ENCODE peak calls at places on chromosomes 7 and 10, in five cellular contexts. One of them, this sample, is unnamed.

GRCh38 chr7:36348256-36348655 is 41.4 kb upstream of the ANLN start:
- DNase-seq in fibroblast of mammary gland: peak; percentile 56
- DNase-seq in PC-3: no peak
- DNase-seq in B cell: no peak
- DNase-seq in AG09319: peak; percentile 7
- DNase-seq in this sample: peak; percentile 35

GRCh38 chr7:95865716-95866371 is 93.5 kb downstream of the DYNC1I1 start:
- DNase-seq in PC-3: peak; percentile 50
- DNase-seq in fibroblast of mammary gland: peak; percentile 28
- DNase-seq in B cell: no peak
- DNase-seq in AG09319: peak; percentile 36
- DNase-seq in this sample: peak; percentile 39

GRCh38 chr7:126727930-126728331 is 524.8 kb downstream of the GRM8 start:
- DNase-seq in B cell: no peak
- DNase-seq in AG09319: no peak
- DNase-seq in fibroblast of mammary gland: peak; percentile 17
- DNase-seq in PC-3: peak; percentile 2
- DNase-seq in this sample: peak; percentile 62

GRCh38 chr7:44305564-44306507 is 19.6 kb downstream of the CAMK2B start:
- DNase-seq in AG09319: no peak
- DNase-seq in PC-3: no peak
- DNase-seq in B cell: no peak
- DNase-seq in fibroblast of mammary gland: no peak
- DNase-seq in this sample: peak; percentile 13

GRCh38 chr10:65194131-65194530 is 1672.9 kb downstream of the REEP3 start:
- DNase-seq in B cell: no peak
- DNase-seq in PC-3: peak; percentile 71
- DNase-seq in AG09319: no peak
- DNase-seq in fibroblast of mammary gland: no peak
- DNase-seq in this sample: peak; percentile 80

GRCh38 chr7:5682889-5683670 is 98.4 kb downstream of the RNF216 start:
- DNase-seq in AG09319: no peak
- DNase-seq in fibroblast of mammary gland: no peak
- DNase-seq in B cell: no peak
- DNase-seq in PC-3: no peak
- DNase-seq in this sample: no peak

GRCh38 chr10:11685787-11686218 is 56.4 kb upstream of the ECHDC3 start:
- DNase-seq in B cell: peak; percentile 87
- DNase-seq in PC-3: peak; percentile 43
- DNase-seq in fibroblast of mammary gland: peak; percentile 23
- DNase-seq in AG09319: no peak
- DNase-seq in this sample: peak; percentile 58

GRCh38 chr7:44158873-44159631 is 17.9 kb upstream of the MYL7 start:
- DNase-seq in B cell: no peak
- DNase-seq in PC-3: no peak
- DNase-seq in fibroblast of mammary gland: no peak
- DNase-seq in AG09319: no peak
- DNase-seq in this sample: no peak

GRCh38 chr10:24344279-24344678 is 135.3 kb downstream of the KIAA1217 start:
- DNase-seq in fibroblast of mammary gland: peak; percentile 96
- DNase-seq in B cell: no peak
- DNase-seq in AG09319: peak; percentile 83
- DNase-seq in PC-3: peak; percentile 94
- DNase-seq in this sample: peak; percentile 91

GRCh38 chr10:49057481-49057880 is 57.8 kb downstream of the VSTM4 start:
- DNase-seq in fibroblast of mammary gland: no peak
- DNase-seq in PC-3: no peak
- DNase-seq in B cell: no peak
- DNase-seq in AG09319: no peak
- DNase-seq in this sample: peak; percentile 46

GRCh38 chr10:99784025-99784730 is 1.7 kb downstream of the ABCC2 start:
- DNase-seq in PC-3: peak; percentile 59
- DNase-seq in fibroblast of mammary gland: peak; percentile 88
- DNase-seq in B cell: no peak
- DNase-seq in AG09319: peak; percentile 55
- DNase-seq in this sample: peak; percentile 83

GRCh38 chr7:7761974-7762769 is 43.8 kb upstream of the RPA3 start:
- DNase-seq in fibroblast of mammary gland: peak; percentile 78
- DNase-seq in B cell: peak; percentile 42
- DNase-seq in AG09319: no peak
- DNase-seq in PC-3: peak; percentile 66
- DNase-seq in this sample: peak; percentile 59

GRCh38 chr7:55510621-55511020 is 61.7 kb downstream of the VOPP1 start:
- DNase-seq in fibroblast of mammary gland: no peak
- DNase-seq in PC-3: no peak
- DNase-seq in AG09319: no peak
- DNase-seq in B cell: no peak
- DNase-seq in this sample: no peak

GRCh38 chr10:28020080-28020860 is 21.4 kb upstream of the ODAD2 start:
- DNase-seq in fibroblast of mammary gland: peak; percentile 41
- DNase-seq in PC-3: no peak
- DNase-seq in AG09319: no peak
- DNase-seq in B cell: no peak
- DNase-seq in this sample: no peak

GRCh38 chr10:124731551-124731950 is 12.6 kb downstream of the FAM53B start:
- DNase-seq in PC-3: no peak
- DNase-seq in fibroblast of mammary gland: no peak
- DNase-seq in B cell: no peak
- DNase-seq in AG09319: no peak
- DNase-seq in this sample: no peak

GRCh38 chr7:57308631-57309408 is 141.2 kb upstream of the ZNF716 start:
- DNase-seq in AG09319: no peak
- DNase-seq in B cell: no peak
- DNase-seq in PC-3: no peak
- DNase-seq in fibroblast of mammary gland: no peak
- DNase-seq in this sample: no peak

GRCh38 chr7:126403040-126403439 is 849.7 kb downstream of the GRM8 start:
- DNase-seq in B cell: no peak
- DNase-seq in AG09319: no peak
- DNase-seq in fibroblast of mammary gland: no peak
- DNase-seq in PC-3: no peak
- DNase-seq in this sample: no peak

GRCh38 chr7:105044449-105045081 is 30.6 kb downstream of the KMT2E start:
- DNase-seq in AG09319: no peak
- DNase-seq in fibroblast of mammary gland: no peak
- DNase-seq in B cell: no peak
- DNase-seq in PC-3: no peak
- DNase-seq in this sample: no peak

GRCh38 chr10:24494236-24494635 is 229.5 kb downstream of the ARHGAP21 start:
- DNase-seq in B cell: no peak
- DNase-seq in fibroblast of mammary gland: no peak
- DNase-seq in AG09319: no peak
- DNase-seq in PC-3: peak; percentile 56
- DNase-seq in this sample: no peak

GRCh38 chr7:42883950-42884349 is 27.9 kb downstream of the C7orf25 start:
- DNase-seq in fibroblast of mammary gland: peak; percentile 33
- DNase-seq in PC-3: peak; percentile 90
- DNase-seq in AG09319: no peak
- DNase-seq in B cell: no peak
- DNase-seq in this sample: peak; percentile 95

GRCh38 chr7:28078036-28078901 is 102.3 kb downstream of the JAZF1 start:
- DNase-seq in AG09319: no peak
- DNase-seq in B cell: peak; percentile 71
- DNase-seq in fibroblast of mammary gland: peak; percentile 62
- DNase-seq in PC-3: peak; percentile 65
- DNase-seq in this sample: peak; percentile 55

GRCh38 chr7:90320801-90321494 is at the start of gene FAM237B:
- DNase-seq in AG09319: no peak
- DNase-seq in PC-3: no peak
- DNase-seq in B cell: no peak
- DNase-seq in fibroblast of mammary gland: peak; percentile 34
- DNase-seq in this sample: no peak

GRCh38 chr10:62903828-62904227 is 87.7 kb upstream of the EGR2 start:
- DNase-seq in B cell: no peak
- DNase-seq in PC-3: peak; percentile 92
- DNase-seq in AG09319: no peak
- DNase-seq in fibroblast of mammary gland: peak; percentile 72
- DNase-seq in this sample: peak; percentile 44

GRCh38 chr10:8444630-8445029 is 390.1 kb downstream of the GATA3 start:
- DNase-seq in fibroblast of mammary gland: no peak
- DNase-seq in AG09319: no peak
- DNase-seq in PC-3: peak; percentile 11
- DNase-seq in B cell: no peak
- DNase-seq in this sample: no peak

GRCh38 chr10:67618116-67618515 is 77.9 kb downstream of the CTNNA3 start:
- DNase-seq in fibroblast of mammary gland: no peak
- DNase-seq in B cell: no peak
- DNase-seq in AG09319: no peak
- DNase-seq in PC-3: peak; percentile 72
- DNase-seq in this sample: no peak

GRCh38 chr10:20858292-20859124 is 38.6 kb downstream of the NEBL start:
- DNase-seq in fibroblast of mammary gland: peak; percentile 60
- DNase-seq in B cell: no peak
- DNase-seq in PC-3: peak; percentile 53
- DNase-seq in AG09319: no peak
- DNase-seq in this sample: peak; percentile 53

GRCh38 chr10:108561649-108562048 is 1361.7 kb downstream of the XPNPEP1 start:
- DNase-seq in fibroblast of mammary gland: peak; percentile 76
- DNase-seq in AG09319: no peak
- DNase-seq in PC-3: peak; percentile 95
- DNase-seq in B cell: no peak
- DNase-seq in this sample: peak; percentile 40

GRCh38 chr10:6173203-6173602 is 29.5 kb upstream of the PFKFB3 start:
- DNase-seq in PC-3: no peak
- DNase-seq in AG09319: no peak
- DNase-seq in fibroblast of mammary gland: no peak
- DNase-seq in B cell: no peak
- DNase-seq in this sample: no peak
- TF ChIP-seq CTCF in PC-3: peak; percentile 34
- TF ChIP-seq CTCF in AG09319: no peak
- TF ChIP-seq CTCF in fibroblast of mammary gland: no peak
- TF ChIP-seq CTCF in B cell: no peak
- TF ChIP-seq CTCF in this sample: no peak

GRCh38 chr10:82969405-82969804 is 1094.4 kb downstream of the NRG3 start:
- DNase-seq in B cell: no peak
- DNase-seq in PC-3: no peak
- DNase-seq in fibroblast of mammary gland: peak; percentile 38
- DNase-seq in AG09319: no peak
- DNase-seq in this sample: peak; percentile 24
- TF ChIP-seq CTCF in B cell: no peak
- TF ChIP-seq CTCF in PC-3: peak; percentile 31
- TF ChIP-seq CTCF in fibroblast of mammary gland: peak; percentile 39
- TF ChIP-seq CTCF in AG09319: peak; percentile 13
- TF ChIP-seq CTCF in this sample: peak; percentile 50

GRCh38 chr7:99036531-99037175 is 107.3 kb downstream of the SMURF1 start:
- DNase-seq in fibroblast of mammary gland: peak; percentile 81
- DNase-seq in PC-3: peak; percentile 19
- DNase-seq in AG09319: no peak
- DNase-seq in B cell: no peak
- DNase-seq in this sample: peak; percentile 15
- TF ChIP-seq CTCF in fibroblast of mammary gland: peak; percentile 45
- TF ChIP-seq CTCF in PC-3: peak; percentile 49
- TF ChIP-seq CTCF in AG09319: peak; percentile 41
- TF ChIP-seq CTCF in B cell: no peak
- TF ChIP-seq CTCF in this sample: no peak

GRCh38 chr7:17474724-17475344 is 176.4 kb downstream of the AHR start:
- DNase-seq in AG09319: no peak
- DNase-seq in B cell: no peak
- DNase-seq in PC-3: peak; percentile 24
- DNase-seq in fibroblast of mammary gland: no peak
- DNase-seq in this sample: peak; percentile 16
- TF ChIP-seq CTCF in AG09319: no peak
- TF ChIP-seq CTCF in B cell: no peak
- TF ChIP-seq CTCF in PC-3: peak; percentile 48
- TF ChIP-seq CTCF in fibroblast of mammary gland: peak; percentile 25
- TF ChIP-seq CTCF in this sample: peak; percentile 10

GRCh38 chr10:113967096-113967495 is 76.6 kb upstream of the ADRB1 start:
- DNase-seq in AG09319: no peak
- DNase-seq in PC-3: no peak
- DNase-seq in B cell: no peak
- DNase-seq in fibroblast of mammary gland: no peak
- DNase-seq in this sample: no peak

GRCh38 chr10:113965683-113966082 is 78.0 kb upstream of the ADRB1 start:
- DNase-seq in PC-3: no peak
- DNase-seq in B cell: no peak
- DNase-seq in fibroblast of mammary gland: no peak
- DNase-seq in AG09319: no peak
- DNase-seq in this sample: no peak

GRCh38 chr10:113960617-113961260 is 82.9 kb upstream of the ADRB1 start:
- DNase-seq in B cell: no peak
- DNase-seq in AG09319: no peak
- DNase-seq in fibroblast of mammary gland: no peak
- DNase-seq in PC-3: peak; percentile 2
- DNase-seq in this sample: peak; percentile 29

GRCh38 chr10:113961261-113961938 is 82.3 kb upstream of the ADRB1 start:
- DNase-seq in PC-3: no peak
- DNase-seq in fibroblast of mammary gland: no peak
- DNase-seq in AG09319: no peak
- DNase-seq in B cell: no peak
- DNase-seq in this sample: no peak

GRCh38 chr10:113965077-113965476 is 78.6 kb upstream of the ADRB1 start:
- DNase-seq in fibroblast of mammary gland: no peak
- DNase-seq in B cell: no peak
- DNase-seq in AG09319: no peak
- DNase-seq in PC-3: no peak
- DNase-seq in this sample: no peak
- TF ChIP-seq CTCF in fibroblast of mammary gland: no peak
- TF ChIP-seq CTCF in B cell: no peak
- TF ChIP-seq CTCF in AG09319: no peak
- TF ChIP-seq CTCF in PC-3: no peak
- TF ChIP-seq CTCF in this sample: no peak

GRCh38 chr7:140734096-140734495 is 37.6 kb downstream of the NDUFB2 start:
- DNase-seq in B cell: no peak
- DNase-seq in AG09319: no peak
- DNase-seq in fibroblast of mammary gland: no peak
- DNase-seq in PC-3: no peak
- DNase-seq in this sample: no peak
- TF ChIP-seq CTCF in B cell: no peak
- TF ChIP-seq CTCF in AG09319: no peak
- TF ChIP-seq CTCF in fibroblast of mammary gland: no peak
- TF ChIP-seq CTCF in PC-3: no peak
- TF ChIP-seq CTCF in this sample: no peak